ENCODE peak calls at places on chromosomes 16 and 17, in eight cellular contexts. One of them, this sample, is unnamed.

GRCh38 chr16:50741808-50742520 is at the start of gene CYLD:
- DNase-seq in neuronal stem cell: peak
- DNase-seq in dorsolateral prefrontal cortex: peak
- DNase-seq in CD4-positive, alpha-beta T cell: peak
- DNase-seq in CD8-positive, alpha-beta T cell: peak
- DNase-seq in heart right ventricle: peak
- DNase-seq in psoas muscle: peak
- DNase-seq in SK-N-SH: peak
- DNase-seq in this sample: peak

GRCh38 chr17:4175921-4176802 is 33.2 kb downstream of the CYB5D2 start:
- DNase-seq in SK-N-SH: no peak
- DNase-seq in psoas muscle: no peak
- DNase-seq in neuronal stem cell: no peak
- DNase-seq in heart right ventricle: no peak
- DNase-seq in CD8-positive, alpha-beta T cell: no peak
- DNase-seq in dorsolateral prefrontal cortex: no peak
- DNase-seq in CD4-positive, alpha-beta T cell: peak
- DNase-seq in this sample: no peak

GRCh38 chr16:72894291-72895151 is 153.4 kb downstream of the ZFHX3 start:
- DNase-seq in CD8-positive, alpha-beta T cell: no peak
- DNase-seq in neuronal stem cell: no peak
- DNase-seq in SK-N-SH: no peak
- DNase-seq in heart right ventricle: no peak
- DNase-seq in psoas muscle: no peak
- DNase-seq in dorsolateral prefrontal cortex: no peak
- DNase-seq in CD4-positive, alpha-beta T cell: no peak
- DNase-seq in this sample: no peak

GRCh38 chr17:9321862-9322261 is 253.8 kb downstream of the STX8 start:
- DNase-seq in CD8-positive, alpha-beta T cell: no peak
- DNase-seq in SK-N-SH: no peak
- DNase-seq in CD4-positive, alpha-beta T cell: no peak
- DNase-seq in dorsolateral prefrontal cortex: no peak
- DNase-seq in psoas muscle: no peak
- DNase-seq in heart right ventricle: no peak
- DNase-seq in neuronal stem cell: no peak
- DNase-seq in this sample: no peak

GRCh38 chr17:82582208-82582607 is 62.7 kb downstream of the FOXK2 start:
- DNase-seq in CD4-positive, alpha-beta T cell: no peak
- DNase-seq in SK-N-SH: no peak
- DNase-seq in psoas muscle: no peak
- DNase-seq in dorsolateral prefrontal cortex: no peak
- DNase-seq in CD8-positive, alpha-beta T cell: no peak
- DNase-seq in heart right ventricle: no peak
- DNase-seq in neuronal stem cell: no peak
- DNase-seq in this sample: no peak

GRCh38 chr17:1422907-1423306 is 22.9 kb upstream of the YWHAE start:
- DNase-seq in SK-N-SH: no peak
- DNase-seq in neuronal stem cell: no peak
- DNase-seq in CD8-positive, alpha-beta T cell: no peak
- DNase-seq in dorsolateral prefrontal cortex: no peak
- DNase-seq in CD4-positive, alpha-beta T cell: no peak
- DNase-seq in heart right ventricle: no peak
- DNase-seq in psoas muscle: peak
- DNase-seq in this sample: no peak

GRCh38 chr17:28871056-28871579 is 16.3 kb downstream of the ERAL1 start:
- DNase-seq in dorsolateral prefrontal cortex: no peak
- DNase-seq in CD4-positive, alpha-beta T cell: peak
- DNase-seq in psoas muscle: no peak
- DNase-seq in CD8-positive, alpha-beta T cell: no peak
- DNase-seq in neuronal stem cell: no peak
- DNase-seq in SK-N-SH: no peak
- DNase-seq in heart right ventricle: no peak
- DNase-seq in this sample: no peak

GRCh38 chr16:79536958-79537357 is 63.6 kb downstream of the MAF start:
- DNase-seq in psoas muscle: no peak
- DNase-seq in neuronal stem cell: no peak
- DNase-seq in dorsolateral prefrontal cortex: no peak
- DNase-seq in SK-N-SH: no peak
- DNase-seq in CD4-positive, alpha-beta T cell: no peak
- DNase-seq in heart right ventricle: no peak
- DNase-seq in CD8-positive, alpha-beta T cell: no peak
- DNase-seq in this sample: no peak

GRCh38 chr17:58621174-58621573 is 70.7 kb downstream of the TEX14 start:
- DNase-seq in psoas muscle: no peak
- DNase-seq in heart right ventricle: no peak
- DNase-seq in neuronal stem cell: no peak
- DNase-seq in CD8-positive, alpha-beta T cell: no peak
- DNase-seq in SK-N-SH: no peak
- DNase-seq in CD4-positive, alpha-beta T cell: no peak
- DNase-seq in dorsolateral prefrontal cortex: no peak
- DNase-seq in this sample: no peak

GRCh38 chr16:30985401-30986128 is 558 bp downstream of the HSD3B7 start:
- DNase-seq in neuronal stem cell: no peak
- DNase-seq in psoas muscle: peak
- DNase-seq in CD4-positive, alpha-beta T cell: no peak
- DNase-seq in SK-N-SH: peak
- DNase-seq in CD8-positive, alpha-beta T cell: no peak
- DNase-seq in heart right ventricle: no peak
- DNase-seq in dorsolateral prefrontal cortex: no peak
- DNase-seq in this sample: no peak

GRCh38 chr17:17152385-17152784 is 53.7 kb downstream of the PLD6 start:
- DNase-seq in CD8-positive, alpha-beta T cell: no peak
- DNase-seq in dorsolateral prefrontal cortex: no peak
- DNase-seq in psoas muscle: peak
- DNase-seq in CD4-positive, alpha-beta T cell: no peak
- DNase-seq in SK-N-SH: no peak
- DNase-seq in neuronal stem cell: no peak
- DNase-seq in heart right ventricle: peak
- DNase-seq in this sample: no peak

GRCh38 chr16:85898521-85899442 is at the start of gene IRF8:
- DNase-seq in CD8-positive, alpha-beta T cell: peak
- DNase-seq in neuronal stem cell: peak
- DNase-seq in heart right ventricle: peak
- DNase-seq in psoas muscle: peak
- DNase-seq in SK-N-SH: peak
- DNase-seq in dorsolateral prefrontal cortex: peak
- DNase-seq in CD4-positive, alpha-beta T cell: peak
- DNase-seq in this sample: no peak

GRCh38 chr17:28470266-28471126 is 2.9 kb upstream of the SLC13A2 start:
- DNase-seq in heart right ventricle: no peak
- DNase-seq in psoas muscle: no peak
- DNase-seq in CD4-positive, alpha-beta T cell: no peak
- DNase-seq in neuronal stem cell: no peak
- DNase-seq in dorsolateral prefrontal cortex: peak
- DNase-seq in SK-N-SH: no peak
- DNase-seq in CD8-positive, alpha-beta T cell: no peak
- DNase-seq in this sample: no peak

GRCh38 chr17:45234641-45235040 is 13.0 kb downstream of the FMNL1 start:
- DNase-seq in heart right ventricle: no peak
- DNase-seq in CD8-positive, alpha-beta T cell: no peak
- DNase-seq in neuronal stem cell: no peak
- DNase-seq in SK-N-SH: peak
- DNase-seq in psoas muscle: no peak
- DNase-seq in CD4-positive, alpha-beta T cell: peak
- DNase-seq in dorsolateral prefrontal cortex: no peak
- DNase-seq in this sample: no peak

DNA sequence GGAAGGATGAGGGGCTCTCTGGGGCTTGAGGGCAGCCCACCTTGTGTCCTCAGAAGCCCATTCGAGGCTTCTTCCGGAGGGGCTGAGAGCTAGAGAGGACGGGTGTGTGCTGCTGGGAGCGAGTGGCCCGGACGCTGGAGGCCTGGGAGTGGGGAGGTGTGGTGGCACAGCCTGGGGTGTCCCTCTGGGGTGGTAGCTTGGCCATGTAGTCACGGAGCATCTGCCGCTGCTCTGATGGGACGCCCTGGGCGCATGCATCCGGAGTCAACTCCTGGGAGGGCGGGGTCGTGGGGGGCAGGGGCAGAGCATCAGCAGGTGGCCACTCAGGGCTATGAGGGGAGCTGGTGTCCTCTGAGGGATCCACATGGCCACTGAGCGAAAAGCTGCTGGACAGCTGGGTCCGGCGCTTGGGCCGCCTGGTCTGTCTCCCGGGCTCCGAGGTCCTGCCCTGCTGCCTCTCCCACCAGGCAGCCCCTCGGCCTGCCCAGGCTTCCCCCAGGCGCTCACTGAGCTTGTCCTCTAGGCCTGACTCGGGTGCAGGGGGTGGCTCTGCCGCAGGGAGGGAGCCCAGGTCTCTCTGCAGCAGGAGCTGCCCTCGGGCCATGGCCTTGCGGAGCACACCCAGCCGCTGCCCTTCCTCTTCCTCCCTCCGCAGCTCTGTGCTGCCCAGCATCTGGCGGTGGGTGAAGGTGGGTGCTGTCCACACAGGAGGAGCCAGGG is 7.8 kb downstream of the TAF1C start:
- DNase-seq in dorsolateral prefrontal cortex: no peak
- DNase-seq in CD8-positive, alpha-beta T cell: no peak
- DNase-seq in heart right ventricle: no peak
- DNase-seq in neuronal stem cell: no peak
- DNase-seq in psoas muscle: no peak
- DNase-seq in CD4-positive, alpha-beta T cell: no peak
- DNase-seq in SK-N-SH: no peak
- DNase-seq in this sample: no peak
- H3K27ac ChIP-seq in dorsolateral prefrontal cortex: no peak
- H3K27ac ChIP-seq in CD8-positive, alpha-beta T cell: no peak
- H3K27ac ChIP-seq in heart right ventricle: peak
- H3K27ac ChIP-seq in neuronal stem cell: no peak
- H3K27ac ChIP-seq in psoas muscle: no peak
- H3K27ac ChIP-seq in CD4-positive, alpha-beta T cell: no peak
- H3K27ac ChIP-seq in SK-N-SH: no peak
- H3K27ac ChIP-seq in this sample: no peak

GRCh38 chr17:15289285-15290185 is 24.4 kb upstream of the PMP22 start:
- DNase-seq in heart right ventricle: no peak
- DNase-seq in psoas muscle: no peak
- DNase-seq in CD4-positive, alpha-beta T cell: no peak
- DNase-seq in SK-N-SH: peak
- DNase-seq in neuronal stem cell: no peak
- DNase-seq in CD8-positive, alpha-beta T cell: no peak
- DNase-seq in dorsolateral prefrontal cortex: no peak
- DNase-seq in this sample: no peak

GRCh38 chr17:15290605-15291004 is 25.5 kb upstream of the PMP22 start:
- DNase-seq in CD8-positive, alpha-beta T cell: no peak
- DNase-seq in psoas muscle: no peak
- DNase-seq in heart right ventricle: no peak
- DNase-seq in dorsolateral prefrontal cortex: no peak
- DNase-seq in SK-N-SH: no peak
- DNase-seq in CD4-positive, alpha-beta T cell: no peak
- DNase-seq in neuronal stem cell: no peak
- DNase-seq in this sample: no peak

GRCh38 chr17:15291674-15292361 is 26.7 kb upstream of the PMP22 start:
- DNase-seq in SK-N-SH: no peak
- DNase-seq in CD8-positive, alpha-beta T cell: no peak
- DNase-seq in dorsolateral prefrontal cortex: no peak
- DNase-seq in neuronal stem cell: no peak
- DNase-seq in heart right ventricle: no peak
- DNase-seq in psoas muscle: no peak
- DNase-seq in CD4-positive, alpha-beta T cell: no peak
- DNase-seq in this sample: no peak

GRCh38 chr17:15288859-15289258 is 23.7 kb upstream of the PMP22 start:
- DNase-seq in psoas muscle: no peak
- DNase-seq in neuronal stem cell: no peak
- DNase-seq in SK-N-SH: no peak
- DNase-seq in CD4-positive, alpha-beta T cell: no peak
- DNase-seq in dorsolateral prefrontal cortex: no peak
- DNase-seq in heart right ventricle: no peak
- DNase-seq in CD8-positive, alpha-beta T cell: no peak
- DNase-seq in this sample: no peak

DNA sequence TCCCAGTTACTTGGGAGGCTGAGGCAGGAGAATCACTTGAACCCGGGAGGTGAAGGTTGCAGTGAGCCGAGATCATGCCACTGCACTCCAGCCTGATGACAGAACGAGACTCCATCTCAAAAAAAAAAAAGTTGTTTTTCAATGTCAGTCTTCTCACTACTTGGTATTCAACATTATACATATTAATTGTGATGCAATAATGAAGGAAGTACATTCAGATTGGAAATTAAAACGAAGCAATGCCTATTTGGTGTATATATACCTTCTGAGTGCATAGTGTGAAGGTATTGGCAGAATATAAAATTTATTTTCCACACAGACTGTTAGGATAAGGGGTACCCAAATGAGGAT is 25.0 kb upstream of the PMP22 start:
- DNase-seq in CD8-positive, alpha-beta T cell: no peak
- DNase-seq in heart right ventricle: no peak
- DNase-seq in neuronal stem cell: no peak
- DNase-seq in SK-N-SH: no peak
- DNase-seq in psoas muscle: no peak
- DNase-seq in dorsolateral prefrontal cortex: no peak
- DNase-seq in CD4-positive, alpha-beta T cell: no peak
- DNase-seq in this sample: no peak
- H3K27ac ChIP-seq in CD8-positive, alpha-beta T cell: no peak
- H3K27ac ChIP-seq in heart right ventricle: peak
- H3K27ac ChIP-seq in neuronal stem cell: no peak
- H3K27ac ChIP-seq in SK-N-SH: no peak
- H3K27ac ChIP-seq in psoas muscle: no peak
- H3K27ac ChIP-seq in dorsolateral prefrontal cortex: no peak
- H3K27ac ChIP-seq in CD4-positive, alpha-beta T cell: no peak
- H3K27ac ChIP-seq in this sample: no peak

GRCh38 chr16:19213885-19214284 is 45.8 kb downstream of the SYT17 start:
- DNase-seq in dorsolateral prefrontal cortex: no peak
- DNase-seq in psoas muscle: no peak
- DNase-seq in neuronal stem cell: no peak
- DNase-seq in CD8-positive, alpha-beta T cell: no peak
- DNase-seq in CD4-positive, alpha-beta T cell: no peak
- DNase-seq in SK-N-SH: no peak
- DNase-seq in heart right ventricle: no peak
- DNase-seq in this sample: no peak
- H3K27ac ChIP-seq in dorsolateral prefrontal cortex: no peak
- H3K27ac ChIP-seq in psoas muscle: no peak
- H3K27ac ChIP-seq in neuronal stem cell: no peak
- H3K27ac ChIP-seq in CD8-positive, alpha-beta T cell: no peak
- H3K27ac ChIP-seq in CD4-positive, alpha-beta T cell: no peak
- H3K27ac ChIP-seq in SK-N-SH: no peak
- H3K27ac ChIP-seq in heart right ventricle: no peak
- H3K27ac ChIP-seq in this sample: no peak

GRCh38 chr16:57133101-57133500 is 40.7 kb downstream of the CPNE2 start:
- DNase-seq in CD4-positive, alpha-beta T cell: no peak
- DNase-seq in CD8-positive, alpha-beta T cell: no peak
- DNase-seq in psoas muscle: no peak
- DNase-seq in dorsolateral prefrontal cortex: no peak
- DNase-seq in SK-N-SH: no peak
- DNase-seq in heart right ventricle: no peak
- DNase-seq in neuronal stem cell: no peak
- DNase-seq in this sample: no peak

GRCh38 chr16:57131351-57131970 is 39.1 kb downstream of the CPNE2 start:
- DNase-seq in CD8-positive, alpha-beta T cell: no peak
- DNase-seq in heart right ventricle: no peak
- DNase-seq in dorsolateral prefrontal cortex: peak
- DNase-seq in CD4-positive, alpha-beta T cell: no peak
- DNase-seq in neuronal stem cell: no peak
- DNase-seq in SK-N-SH: no peak
- DNase-seq in psoas muscle: peak
- DNase-seq in this sample: peak

GRCh38 chr16:57128787-57129389 is 36.5 kb downstream of the CPNE2 start:
- DNase-seq in dorsolateral prefrontal cortex: no peak
- DNase-seq in neuronal stem cell: no peak
- DNase-seq in heart right ventricle: no peak
- DNase-seq in SK-N-SH: no peak
- DNase-seq in psoas muscle: no peak
- DNase-seq in CD8-positive, alpha-beta T cell: no peak
- DNase-seq in CD4-positive, alpha-beta T cell: peak
- DNase-seq in this sample: no peak

GRCh38 chr16:57132470-57132869 is 40.1 kb downstream of the CPNE2 start:
- DNase-seq in heart right ventricle: no peak
- DNase-seq in CD8-positive, alpha-beta T cell: no peak
- DNase-seq in SK-N-SH: no peak
- DNase-seq in dorsolateral prefrontal cortex: no peak
- DNase-seq in neuronal stem cell: no peak
- DNase-seq in CD4-positive, alpha-beta T cell: no peak
- DNase-seq in psoas muscle: no peak
- DNase-seq in this sample: no peak

GRCh38 chr16:57130950-57131321 is 38.6 kb downstream of the CPNE2 start:
- DNase-seq in SK-N-SH: no peak
- DNase-seq in heart right ventricle: no peak
- DNase-seq in dorsolateral prefrontal cortex: no peak
- DNase-seq in neuronal stem cell: no peak
- DNase-seq in CD4-positive, alpha-beta T cell: no peak
- DNase-seq in psoas muscle: no peak
- DNase-seq in CD8-positive, alpha-beta T cell: no peak
- DNase-seq in this sample: no peak
- H3K27ac ChIP-seq in SK-N-SH: no peak
- H3K27ac ChIP-seq in heart right ventricle: no peak
- H3K27ac ChIP-seq in dorsolateral prefrontal cortex: peak
- H3K27ac ChIP-seq in neuronal stem cell: no peak
- H3K27ac ChIP-seq in CD4-positive, alpha-beta T cell: peak
- H3K27ac ChIP-seq in psoas muscle: no peak
- H3K27ac ChIP-seq in CD8-positive, alpha-beta T cell: peak
- H3K27ac ChIP-seq in this sample: peak